ENCODE peak calls at places on chromosomes 5 and 9, in six cellular contexts. One of them, this sample, is unnamed.

GRCh38 chr5:150114102-150114641 is 27.8 kb upstream of the CSF1R start:
- DNase-seq in transverse colon: no peak
- DNase-seq in suprapubic skin: peak; percentile 72
- DNase-seq in sigmoid colon: no peak
- DNase-seq in HepG2: no peak
- DNase-seq in K562: peak; percentile 49
- DNase-seq in this sample: peak; percentile 14

GRCh38 chr9:76564300-76564699 is 105.3 kb downstream of the GCNT1 start:
- DNase-seq in HepG2: no peak
- DNase-seq in transverse colon: no peak
- DNase-seq in suprapubic skin: no peak
- DNase-seq in K562: no peak
- DNase-seq in sigmoid colon: no peak
- DNase-seq in this sample: no peak

GRCh38 chr9:121824651-121825480 is 173.4 kb downstream of the DAB2IP start:
- DNase-seq in HepG2: peak; percentile 10
- DNase-seq in K562: peak; percentile 63
- DNase-seq in sigmoid colon: no peak
- DNase-seq in suprapubic skin: peak; percentile 59
- DNase-seq in transverse colon: no peak
- DNase-seq in this sample: no peak

GRCh38 chr5:78243639-78244038 is 50.9 kb downstream of the AP3B1 start:
- DNase-seq in HepG2: no peak
- DNase-seq in transverse colon: no peak
- DNase-seq in suprapubic skin: no peak
- DNase-seq in K562: no peak
- DNase-seq in sigmoid colon: no peak
- DNase-seq in this sample: no peak

GRCh38 chr5:107812570-107813141 is 141.9 kb upstream of the EFNA5 start:
- DNase-seq in suprapubic skin: no peak
- DNase-seq in sigmoid colon: no peak
- DNase-seq in K562: no peak
- DNase-seq in HepG2: no peak
- DNase-seq in transverse colon: no peak
- DNase-seq in this sample: peak; percentile 21

GRCh38 chr9:68769852-68770251 is 64.8 kb downstream of the PIP5K1B start:
- DNase-seq in sigmoid colon: no peak
- DNase-seq in suprapubic skin: no peak
- DNase-seq in HepG2: no peak
- DNase-seq in transverse colon: no peak
- DNase-seq in K562: no peak
- DNase-seq in this sample: no peak

GRCh38 chr5:179318193-179318955 is 26.9 kb downstream of the ADAMTS2 start:
- DNase-seq in HepG2: no peak
- DNase-seq in transverse colon: no peak
- DNase-seq in sigmoid colon: peak; percentile 58
- DNase-seq in suprapubic skin: peak; percentile 75
- DNase-seq in K562: no peak
- DNase-seq in this sample: no peak

GRCh38 chr9:34085581-34086500 is 37.2 kb upstream of the UBAP2 start:
- DNase-seq in sigmoid colon: peak; percentile 48
- DNase-seq in K562: no peak
- DNase-seq in HepG2: no peak
- DNase-seq in suprapubic skin: no peak
- DNase-seq in transverse colon: no peak
- DNase-seq in this sample: no peak

GRCh38 chr9:133023117-133023890 is 7.5 kb upstream of the GTF3C5 start:
- DNase-seq in suprapubic skin: no peak
- DNase-seq in sigmoid colon: no peak
- DNase-seq in transverse colon: peak; percentile 67
- DNase-seq in K562: no peak
- DNase-seq in HepG2: no peak
- DNase-seq in this sample: no peak

GRCh38 chr5:108295588-108296368 is 86.1 kb downstream of the FBXL17 start:
- DNase-seq in suprapubic skin: no peak
- DNase-seq in K562: no peak
- DNase-seq in transverse colon: no peak
- DNase-seq in sigmoid colon: no peak
- DNase-seq in HepG2: no peak
- DNase-seq in this sample: no peak

GRCh38 chr5:172886974-172887491 is 53.0 kb downstream of the ERGIC1 start:
- DNase-seq in HepG2: peak; percentile 85
- DNase-seq in transverse colon: peak; percentile 53
- DNase-seq in sigmoid colon: peak; percentile 94
- DNase-seq in K562: no peak
- DNase-seq in suprapubic skin: no peak
- DNase-seq in this sample: no peak

GRCh38 chr5:1728846-1729245 is 70.8 kb downstream of the MRPL36 start:
- DNase-seq in HepG2: no peak
- DNase-seq in transverse colon: no peak
- DNase-seq in suprapubic skin: peak; percentile 59
- DNase-seq in K562: peak; percentile 55
- DNase-seq in sigmoid colon: peak; percentile 20
- DNase-seq in this sample: no peak

GRCh38 chr5:125461641-125462072 is 715.2 kb upstream of the ZNF608 start:
- DNase-seq in transverse colon: no peak
- DNase-seq in HepG2: no peak
- DNase-seq in suprapubic skin: no peak
- DNase-seq in K562: no peak
- DNase-seq in sigmoid colon: no peak
- DNase-seq in this sample: no peak

GRCh38 chr9:70639853-70640814 is 225.7 kb upstream of the KLF9 start:
- DNase-seq in HepG2: peak; percentile 6
- DNase-seq in K562: no peak
- DNase-seq in suprapubic skin: no peak
- DNase-seq in transverse colon: no peak
- DNase-seq in sigmoid colon: no peak
- DNase-seq in this sample: no peak

GRCh38 chr5:125409496-125410351 is 663.3 kb upstream of the ZNF608 start:
- DNase-seq in transverse colon: no peak
- DNase-seq in sigmoid colon: no peak
- DNase-seq in suprapubic skin: no peak
- DNase-seq in K562: no peak
- DNase-seq in HepG2: no peak
- DNase-seq in this sample: no peak

GRCh38 chr9:126057869-126058467 is 268.7 kb upstream of the MVB12B start:
- DNase-seq in sigmoid colon: peak; percentile 33
- DNase-seq in suprapubic skin: no peak
- DNase-seq in transverse colon: no peak
- DNase-seq in K562: no peak
- DNase-seq in HepG2: no peak
- DNase-seq in this sample: no peak

GRCh38 chr5:883475-884181 is 9.0 kb downstream of the BRD9 start:
- DNase-seq in sigmoid colon: peak; percentile 59
- DNase-seq in K562: no peak
- DNase-seq in suprapubic skin: peak; percentile 60
- DNase-seq in transverse colon: no peak
- DNase-seq in HepG2: no peak
- DNase-seq in this sample: no peak

GRCh38 chr5:55226027-55226933 is 835 bp downstream of the MCIDAS start:
- DNase-seq in sigmoid colon: no peak
- DNase-seq in K562: peak; percentile 86
- DNase-seq in suprapubic skin: no peak
- DNase-seq in transverse colon: peak; percentile 70
- DNase-seq in HepG2: peak; percentile 38
- DNase-seq in this sample: peak; percentile 71

DNA sequence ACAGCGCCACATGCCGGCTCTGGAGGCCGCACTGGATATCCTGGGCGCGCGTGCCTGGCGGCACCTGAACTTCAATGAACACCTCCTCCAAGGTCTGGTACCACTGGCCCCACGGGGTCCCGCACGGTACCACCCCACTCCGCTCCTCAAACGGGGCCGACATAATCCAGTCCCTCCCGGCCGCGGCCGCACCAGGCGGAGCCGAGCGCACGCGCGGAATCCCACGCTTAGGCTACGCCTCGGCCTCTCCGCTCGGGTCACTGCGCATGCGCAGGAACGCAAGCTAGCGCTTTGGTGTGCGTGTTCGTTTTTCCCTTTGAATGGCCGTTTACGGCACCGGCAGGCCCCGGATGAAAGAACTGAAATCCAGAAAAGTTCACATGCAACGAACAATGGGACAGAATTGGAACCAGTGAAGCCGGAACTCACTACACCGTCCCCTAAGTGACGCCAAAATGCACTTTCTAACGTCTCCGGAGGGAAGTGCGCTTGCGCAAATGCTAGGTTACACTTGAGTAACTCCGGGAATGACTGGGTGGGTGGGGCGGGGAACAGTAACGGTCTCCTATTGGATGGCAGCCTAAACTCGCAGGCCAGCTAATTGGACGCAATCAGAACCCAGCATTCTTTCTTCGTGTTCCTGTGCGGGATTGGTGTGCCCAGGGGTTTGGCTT is at the start of gene NUDCD2:
- DNase-seq in transverse colon: peak; percentile 94
- DNase-seq in sigmoid colon: peak; percentile 98
- DNase-seq in suprapubic skin: peak; percentile 97
- DNase-seq in HepG2: peak; percentile 98
- DNase-seq in K562: peak; percentile 85
- DNase-seq in this sample: peak; percentile 48
- TF ChIP-seq POLR2A in transverse colon: peak; percentile 89
- TF ChIP-seq POLR2A in sigmoid colon: peak; percentile 78
- TF ChIP-seq POLR2A in suprapubic skin: peak; percentile 73
- TF ChIP-seq POLR2A in HepG2: peak; percentile 95
- TF ChIP-seq POLR2A in K562: peak; percentile 90
- TF ChIP-seq POLR2A in this sample: peak; percentile 95

GRCh38 chr5:20056933-20057332 is 68.9 kb upstream of the CDH18 start:
- DNase-seq in HepG2: no peak
- DNase-seq in suprapubic skin: no peak
- DNase-seq in K562: no peak
- DNase-seq in sigmoid colon: no peak
- DNase-seq in transverse colon: no peak
- DNase-seq in this sample: no peak
- TF ChIP-seq POLR2AphosphoS5 in HepG2: no peak
- TF ChIP-seq POLR2AphosphoS5 in suprapubic skin: no peak
- TF ChIP-seq POLR2AphosphoS5 in K562: no peak
- TF ChIP-seq POLR2AphosphoS5 in sigmoid colon: no peak
- TF ChIP-seq POLR2AphosphoS5 in transverse colon: no peak
- TF ChIP-seq POLR2AphosphoS5 in this sample: no peak

DNA sequence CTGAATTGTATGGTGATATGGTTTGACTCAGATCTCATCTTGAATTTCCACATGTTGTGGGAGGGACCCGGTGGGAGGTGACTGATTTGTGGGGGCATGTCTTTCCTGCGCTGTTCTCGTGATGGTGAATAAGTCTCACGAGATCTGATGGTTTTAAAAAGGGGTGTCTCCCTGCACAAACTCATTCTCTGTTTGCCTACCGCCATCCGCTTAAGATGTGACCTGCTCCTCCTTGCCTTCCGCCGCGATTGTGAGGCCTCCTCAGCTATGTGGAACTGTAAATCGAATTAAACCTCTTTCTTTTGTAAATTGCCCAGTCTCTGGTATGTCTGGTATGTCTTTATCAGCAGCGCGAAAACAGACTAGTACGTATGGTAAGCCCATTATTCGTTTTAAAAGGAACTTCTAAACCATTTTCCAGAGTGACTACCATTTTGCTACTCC is 48.7 kb downstream of the SLC36A1 start:
- DNase-seq in HepG2: no peak
- DNase-seq in K562: no peak
- DNase-seq in suprapubic skin: no peak
- DNase-seq in sigmoid colon: no peak
- DNase-seq in transverse colon: no peak
- DNase-seq in this sample: no peak
- TF ChIP-seq POLR2A in HepG2: no peak
- TF ChIP-seq POLR2A in K562: no peak
- TF ChIP-seq POLR2A in suprapubic skin: no peak
- TF ChIP-seq POLR2A in sigmoid colon: no peak
- TF ChIP-seq POLR2A in transverse colon: no peak
- TF ChIP-seq POLR2A in this sample: no peak

GRCh38 chr9:104875320-104875719 is 52.6 kb downstream of the ABCA1 start:
- DNase-seq in suprapubic skin: no peak
- DNase-seq in HepG2: no peak
- DNase-seq in K562: no peak
- DNase-seq in transverse colon: no peak
- DNase-seq in sigmoid colon: no peak
- DNase-seq in this sample: no peak

GRCh38 chr9:104876587-104876986 is 51.4 kb downstream of the ABCA1 start:
- DNase-seq in sigmoid colon: no peak
- DNase-seq in transverse colon: no peak
- DNase-seq in K562: no peak
- DNase-seq in HepG2: no peak
- DNase-seq in suprapubic skin: no peak
- DNase-seq in this sample: no peak

GRCh38 chr9:104871961-104872527 is 55.9 kb downstream of the ABCA1 start:
- DNase-seq in K562: no peak
- DNase-seq in sigmoid colon: no peak
- DNase-seq in HepG2: no peak
- DNase-seq in suprapubic skin: no peak
- DNase-seq in transverse colon: no peak
- DNase-seq in this sample: no peak

GRCh38 chr9:104875897-104876296 is 52.1 kb downstream of the ABCA1 start:
- DNase-seq in K562: no peak
- DNase-seq in sigmoid colon: no peak
- DNase-seq in transverse colon: no peak
- DNase-seq in suprapubic skin: no peak
- DNase-seq in HepG2: no peak
- DNase-seq in this sample: no peak

DNA sequence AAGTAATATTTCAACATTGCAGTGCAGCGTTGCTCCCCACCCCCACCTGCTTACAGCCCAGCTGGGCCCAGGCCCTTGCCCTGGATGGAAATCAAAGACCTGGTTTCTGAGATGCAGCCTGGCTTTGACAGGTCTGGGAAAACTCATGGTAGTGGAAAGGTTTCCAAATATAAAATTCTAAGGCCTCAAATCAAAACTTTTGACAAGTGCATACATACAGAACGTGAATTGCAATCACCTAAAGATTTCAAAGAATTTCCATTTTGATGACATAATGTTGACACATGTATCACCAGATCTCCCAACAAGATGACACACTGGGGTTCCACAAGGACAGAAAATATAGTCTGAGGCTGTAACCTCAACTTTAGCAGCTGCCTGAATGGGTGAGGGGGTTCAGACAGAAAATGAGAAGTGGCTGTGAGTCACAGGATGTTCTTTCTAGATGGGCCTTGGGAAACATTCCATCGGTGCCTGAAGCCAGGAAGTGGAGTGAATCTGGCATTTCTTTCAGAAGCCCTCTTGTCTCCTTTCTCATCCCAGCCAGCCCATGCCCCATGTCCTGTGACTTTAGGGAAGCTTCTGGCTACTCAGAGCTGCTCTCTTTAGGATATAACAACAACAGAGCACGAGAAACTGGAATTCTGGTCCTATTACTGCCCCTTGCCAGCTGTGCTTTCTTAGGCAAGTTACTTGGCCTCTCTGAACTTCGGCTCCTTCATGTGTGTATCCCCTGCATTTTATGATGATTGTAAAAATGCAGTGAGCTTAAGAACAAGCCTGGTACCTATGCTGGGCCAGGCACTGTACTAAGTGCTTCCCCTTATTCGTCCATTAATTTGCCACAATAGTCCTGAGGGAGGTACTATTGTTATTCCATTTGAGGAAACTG is 54.8 kb downstream of the ABCA1 start:
- DNase-seq in K562: no peak
- DNase-seq in suprapubic skin: no peak
- DNase-seq in sigmoid colon: peak; percentile 85
- DNase-seq in HepG2: peak; percentile 80
- DNase-seq in transverse colon: peak; percentile 28
- DNase-seq in this sample: no peak
- TF ChIP-seq POLR2AphosphoS5 in K562: no peak
- TF ChIP-seq POLR2AphosphoS5 in suprapubic skin: no peak
- TF ChIP-seq POLR2AphosphoS5 in sigmoid colon: peak; percentile 76
- TF ChIP-seq POLR2AphosphoS5 in HepG2: no peak
- TF ChIP-seq POLR2AphosphoS5 in transverse colon: no peak
- TF ChIP-seq POLR2AphosphoS5 in this sample: no peak